ENCODE peak calls at places on chromosomes 5 and 9, in six cellular contexts. U is adrenal gland, N is ovary, D is sigmoid colon, P is uterus, M is right lobe of liver. H is an unnamed sample. For H3K36me3, the result is how much of the 10 kb centered on the place peaks cover.

GRCh38 chr5:167565555-167565954 is 725.9 kb upstream of the WWC1 start:
- DNase-seq in N (no peak), U (no peak), M (no peak), P (no peak), D (no peak), H (no peak)

GRCh38 chr5:122906768-122907167 is 61.4 kb downstream of the SNX24 start:
- DNase-seq in U (no peak), D (no peak), M (no peak), N (no peak), P (peak), H (no peak)

GRCh38 chr5:136776022-136776927 is 410.9 kb upstream of the TRPC7 start:
- DNase-seq in P (no peak), D (no peak), U (no peak), M (no peak), N (no peak), H (no peak)

GRCh38 chr5:151178779-151179488 is 21.4 kb upstream of the ANXA6 start:
- DNase-seq in P (no peak), D (peak), N (no peak), M (no peak), U (peak), H (no peak)

GRCh38 chr5:9156282-9156681 is 389.6 kb downstream of the SEMA5A start:
- DNase-seq in M (no peak), P (peak), N (no peak), D (no peak), U (no peak), H (peak)

GRCh38 chr9:6584881-6585597 is 60.5 kb downstream of the GLDC start:
- DNase-seq in U (no peak), M (no peak), P (no peak), D (no peak), N (no peak), H (no peak)

GRCh38 chr5:135133698-135134515 is 99.9 kb upstream of the PITX1 start:
- DNase-seq in D (no peak), P (no peak), N (no peak), U (no peak), M (no peak), H (no peak)

GRCh38 chr5:58770131-58770530 is 187.3 kb downstream of the RAB3C start:
- DNase-seq in D (no peak), P (no peak), M (no peak), N (no peak), U (no peak), H (no peak)

GRCh38 chr5:7586499-7586898 is 190.6 kb downstream of the ADCY2 start:
- DNase-seq in D (no peak), P (no peak), U (no peak), M (no peak), N (no peak), H (no peak)

GRCh38 chr5:51388488-51389325 is 5.5 kb downstream of the ISL1 start:
- DNase-seq in U (no peak), M (no peak), N (no peak), D (no peak), P (no peak), H (no peak)

GRCh38 chr5:36276864-36277263 is 24.8 kb downstream of the RANBP3L start:
- DNase-seq in P (no peak), N (no peak), D (no peak), U (no peak), M (peak), H (no peak)

GRCh38 chr9:109063765-109064164 is 50.5 kb upstream of the CTNNAL1 start:
- DNase-seq in P (no peak), D (no peak), M (no peak), U (no peak), N (no peak), H (no peak)

GRCh38 chr9:20472646-20473045 is 149.7 kb downstream of the MLLT3 start:
- DNase-seq in N (no peak), U (no peak), D (no peak), P (no peak), M (no peak), H (no peak)

GRCh38 chr9:135827301-135827700 is 80.0 kb downstream of the CAMSAP1 start:
- DNase-seq in D (no peak), P (no peak), M (no peak), U (no peak), N (no peak), H (no peak)

GRCh38 chr9:136514022-136514714 is 31.3 kb upstream of the SEC16A start:
- DNase-seq in D (no peak), M (no peak), U (no peak), N (no peak), P (no peak), H (no peak)

GRCh38 chr5:36301858-36302603 is at the start of gene RANBP3L:
- DNase-seq in U (peak), D (no peak), M (peak), P (no peak), N (peak), H (peak)

GRCh38 chr5:42994285-42995151 is 45.6 kb downstream of the ANXA2R start:
- DNase-seq in P (peak), U (peak), N (peak), M (peak), D (peak), H (peak)

GRCh38 chr9:20473566-20474116 is 148.7 kb downstream of the MLLT3 start:
- DNase-seq in P (no peak), U (no peak), N (no peak), M (no peak), D (no peak), H (no peak)

GRCh38 chr9:91681461-91682305 is 258.1 kb upstream of the NFIL3 start:
- DNase-seq in U (peak), P (peak), N (peak), M (peak), D (peak), H (peak)

GRCh38 chr5:170300361-170301013 is 2.9 kb upstream of the LCP2 start:
- DNase-seq in N (no peak), M (no peak), U (no peak), D (peak), P (no peak), H (no peak)

GRCh38 chr9:137975527-137975913 is 97.9 kb downstream of the CACNA1B start:
- DNase-seq in N (no peak), M (no peak), U (no peak), D (peak), P (no peak), H (peak)

GRCh38 chr5:136174021-136174659 is 18.8 kb downstream of the SMIM32 start:
- DNase-seq in M (no peak), P (no peak), D (no peak), N (no peak), U (no peak), H (no peak)

GRCh38 chr5:77627869-77628674 is 10.4 kb downstream of the OTP start:
- DNase-seq in D (no peak), M (no peak), U (no peak), P (no peak), N (no peak), H (no peak)

GRCh38 chr5:126471875-126472537 is 48.8 kb downstream of the GRAMD2B start:
- DNase-seq in D (no peak), N (no peak), U (no peak), M (no peak), P (no peak), H (no peak)

GRCh38 chr9:74887041-74887980 is at the start of gene TRPM6:
- DNase-seq in D (peak), U (peak), P (peak), N (peak), M (peak), H (peak)

GRCh38 chr5:80874162-80874561 is 86.0 kb upstream of the RASGRF2 start:
- DNase-seq in N (no peak), M (no peak), P (no peak), D (no peak), U (no peak), H (no peak)

GRCh38 chr5:100623719-100624118 is 88.5 kb downstream of the FAM174A start:
- DNase-seq in U (no peak), M (no peak), P (no peak), D (no peak), N (no peak), H (no peak)

GRCh38 chr9:134163374-134164196 is 779 bp downstream of the RNU6ATAC start:
- DNase-seq in D (peak), P (peak), U (peak), N (peak), M (peak), H (peak)

GRCh38 chr9:7123743-7124142 is 366.0 kb downstream of the KDM4C start:
- DNase-seq in U (no peak), D (no peak), N (no peak), P (no peak), M (no peak), H (no peak)

GRCh38 chr9:108049671-108050494 is 560.3 kb upstream of the KLF4 start:
- DNase-seq in D (no peak), P (no peak), N (no peak), M (no peak), U (no peak), H (no peak)

GRCh38 chr5:77636423-77637169 is 1.9 kb downstream of the OTP start:
- DNase-seq in D (no peak), P (no peak), U (no peak), M (no peak), N (no peak), H (no peak)

GRCh38 chr9:29233193-29233592 is 1659.9 kb upstream of the C9orf72 start:
- DNase-seq in U (no peak), N (no peak), D (no peak), P (no peak), M (no peak), H (no peak)

GRCh38 chr5:53335115-53335514 is 145.3 kb upstream of the FST start:
- DNase-seq in D (no peak), U (no peak), P (no peak), N (no peak), M (peak), H (peak)

GRCh38 chr9:69455311-69455710 is 130.3 kb downstream of the ENTREP1 start:
- DNase-seq in D (no peak), P (no peak), M (no peak), N (no peak), U (no peak), H (no peak)
- TF ChIP-seq POLR2A in D (no peak), P (no peak), M (no peak), N (no peak), U (no peak), H (no peak)

GRCh38 chr5:40833712-40834229 is 1.3 kb downstream of the RPL37 start:
- DNase-seq in U (no peak), P (no peak), N (no peak), D (no peak), M (no peak), H (no peak)
- H3K36me3 ChIP-seq in U (half or more), P (under half), N (under half), D (half or more), M (half or more), H (under half)

DNA sequence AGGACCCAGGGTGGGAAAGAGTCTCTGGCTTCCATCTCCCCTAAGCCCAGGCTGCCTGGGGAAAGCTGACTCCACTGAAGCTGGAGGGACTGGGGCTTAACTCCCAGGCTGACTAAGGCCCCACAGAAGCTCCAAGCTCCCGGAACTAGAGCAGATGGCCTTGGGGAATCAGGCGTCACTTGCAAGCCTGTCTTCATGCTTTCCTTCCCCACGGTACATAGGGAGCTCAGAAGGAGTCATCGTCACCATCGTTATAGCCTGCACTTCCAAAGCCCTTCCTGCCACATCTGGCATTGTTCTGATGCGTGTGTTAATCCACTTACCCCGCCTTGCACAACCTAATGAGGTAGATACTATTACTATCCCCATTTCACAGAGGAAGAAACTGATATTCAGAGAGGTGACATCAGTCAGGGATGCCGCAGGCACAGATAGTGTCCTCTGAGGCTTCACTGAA is 11.5 kb downstream of the AQP3 start:
- DNase-seq in D (no peak), P (no peak), U (no peak), N (no peak), M (no peak), H (no peak)
- H3K27ac ChIP-seq in D (no peak), P (no peak), U (no peak), N (no peak), M (no peak), H (no peak)

DNA sequence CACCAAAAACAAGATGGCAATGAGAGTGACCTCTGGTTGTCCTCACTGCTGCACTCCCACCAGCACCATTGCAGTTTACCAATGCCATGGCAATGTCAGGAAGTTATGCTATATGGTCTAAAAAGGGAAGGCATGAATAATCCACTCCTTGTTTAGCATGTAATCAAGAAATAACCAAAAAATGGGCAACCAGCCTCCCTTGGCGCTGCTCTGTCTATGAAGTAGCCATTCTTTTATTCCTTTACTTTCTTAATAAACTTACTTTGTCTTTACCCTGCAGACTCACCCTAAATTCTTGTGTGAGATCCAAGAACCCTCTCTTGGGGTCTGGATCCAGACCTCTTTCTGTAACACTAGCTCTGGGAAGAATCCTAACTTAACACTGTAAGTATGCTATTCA is 127.4 kb upstream of the IFNE start:
- DNase-seq in U (no peak), D (no peak), P (no peak), N (no peak), M (no peak), H (no peak)
- TF ChIP-seq POLR2A in U (no peak), D (no peak), P (no peak), N (no peak), M (no peak), H (no peak)

GRCh38 chr5:134022333-134022732 is 17.6 kb upstream of the VDAC1 start:
- DNase-seq in D (no peak), N (no peak), P (no peak), U (no peak), M (no peak), H (no peak)
- H3K36me3 ChIP-seq in D (under half), N (under half), P (under half), U (under half), M (under half), H (under half)

GRCh38 chr9:94888775-94889174 is 162.3 kb downstream of the AOPEP start:
- DNase-seq in N (no peak), U (no peak), M (no peak), D (no peak), P (no peak), H (no peak)

GRCh38 chr9:94894111-94894699 is 167.7 kb downstream of the AOPEP start:
- DNase-seq in P (no peak), N (no peak), M (no peak), U (no peak), D (no peak), H (no peak)

GRCh38 chr9:94889627-94890026 is 163.1 kb downstream of the AOPEP start:
- DNase-seq in P (no peak), M (no peak), U (no peak), D (no peak), N (no peak), H (no peak)

GRCh38 chr9:94892675-94893074 is 166.2 kb downstream of the AOPEP start:
- DNase-seq in N (no peak), D (no peak), U (peak), P (no peak), M (no peak), H (no peak)

DNA sequence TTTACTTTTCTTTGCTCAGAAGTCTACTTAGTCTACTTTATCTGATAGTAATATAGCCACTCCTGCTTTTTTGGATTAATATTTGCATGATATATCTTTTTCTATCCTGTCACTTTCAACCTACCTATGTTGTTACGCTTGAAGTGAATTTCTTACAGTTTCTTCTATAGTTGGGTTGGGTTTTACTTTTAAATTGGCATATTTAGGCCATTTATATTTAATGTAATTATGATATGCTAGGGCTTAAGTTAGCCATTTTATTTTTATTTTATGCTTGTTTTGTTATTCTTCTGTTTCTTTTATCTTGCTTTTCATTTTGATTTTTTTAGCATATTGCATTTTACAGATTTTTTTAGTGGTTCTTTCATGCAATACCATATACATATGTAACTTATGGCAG is 164.7 kb downstream of the AOPEP start:
- DNase-seq in P (no peak), D (no peak), N (no peak), M (no peak), U (no peak), H (no peak)
- H3K27ac ChIP-seq in P (no peak), D (no peak), N (no peak), M (no peak), U (no peak), H (no peak)

DNA sequence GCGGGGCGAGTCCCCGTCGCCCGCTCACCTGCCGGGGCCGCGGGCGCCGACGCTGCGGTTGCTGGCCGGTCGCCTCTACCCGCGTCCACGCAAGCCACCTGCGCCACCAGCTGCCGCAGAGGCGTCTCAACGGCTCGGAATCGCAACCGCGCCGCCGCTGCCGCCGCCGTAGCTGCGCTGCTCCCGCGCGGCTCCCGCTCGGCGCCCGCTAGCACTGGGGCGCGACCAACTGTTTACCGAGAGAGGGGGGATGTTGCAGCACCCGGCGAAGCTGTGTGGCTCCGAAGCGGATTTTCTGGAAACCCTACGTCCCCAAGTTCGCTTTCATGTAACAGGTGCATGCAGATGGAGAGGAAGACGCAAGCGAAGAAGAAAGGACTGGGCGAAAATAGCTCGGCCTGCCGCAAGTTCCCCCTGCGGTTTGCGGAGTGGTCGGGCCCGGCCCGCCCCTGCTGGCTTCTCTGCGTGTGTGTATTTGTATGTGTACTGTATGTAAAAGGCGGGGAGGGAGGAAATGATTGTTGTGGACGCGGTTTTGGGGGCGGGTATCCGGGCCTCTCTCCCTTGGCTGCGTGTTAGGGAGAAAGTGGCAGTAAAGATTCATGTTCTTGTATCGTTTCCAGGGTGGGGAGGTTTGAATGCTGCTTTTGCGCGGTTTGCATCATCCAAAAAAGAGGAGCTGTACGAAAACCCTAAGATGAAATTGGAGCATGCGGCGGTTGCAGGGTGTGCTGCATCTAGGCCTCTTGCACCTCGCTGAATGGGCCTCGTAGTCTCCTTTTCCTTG is at the start of gene PSIP1:
- DNase-seq in P (peak), D (peak), M (peak), U (peak), N (peak), H (peak)
- TF ChIP-seq POLR2A in P (peak), D (no peak), M (peak), U (peak), N (peak), H (peak)